ENCODE peak calls at places on chromosomes 12 and 14, in ten cellular contexts. R is testis, W is dorsolateral prefrontal cortex, G is astrocyte of the cerebellum, H is ovary, Y is kidney epithelial cell, V is endothelial cell of umbilical vein, Z is fibroblast of the aortic adventitia, E is heart left ventricle, T is HFF-Myc. N is an unnamed sample.

GRCh38 chr12:89884917-89885316 is 176.3 kb upstream of the ATP2B1 start:
- DNase-seq in R (no peak), W (no peak), G (no peak), H (no peak), Y (no peak), V (no peak), Z (no peak), E (no peak), T (no peak), N (no peak)

GRCh38 chr12:30152705-30153104 is 369.0 kb upstream of the TMTC1 start:
- DNase-seq in R (no peak), W (no peak), G (no peak), H (no peak), Y (no peak), V (no peak), Z (no peak), E (no peak), T (no peak), N (no peak)

GRCh38 chr12:24835377-24835776 is 113.5 kb downstream of the BCAT1 start:
- DNase-seq in R (no peak), W (no peak), G (no peak), H (no peak), Y (no peak), V (no peak), Z (no peak), E (no peak), T (no peak), N (no peak)

GRCh38 chr12:83365317-83365716 is 678.6 kb downstream of the TMTC2 start:
- DNase-seq in R (no peak), W (no peak), G (no peak), H (no peak), Y (no peak), V (no peak), Z (no peak), E (no peak), T (no peak), N (no peak)

GRCh38 chr12:131829795-131830334 is 1.7 kb downstream of the MMP17 start:
- DNase-seq in R (no peak), W (no peak), G (no peak), H (peak), Y (no peak), V (no peak), Z (no peak), E (no peak), T (no peak), N (no peak)

GRCh38 chr14:46490150-46490769 is 161.3 kb downstream of the RPL10L start:
- DNase-seq in R (peak), W (no peak), G (no peak), H (no peak), Y (no peak), V (peak), Z (no peak), E (no peak), T (no peak), N (no peak)

GRCh38 chr12:80941916-80942315 is 4.2 kb upstream of the LIN7A start:
- DNase-seq in R (no peak), W (no peak), G (no peak), H (no peak), Y (no peak), V (no peak), Z (no peak), E (no peak), T (no peak), N (no peak)

GRCh38 chr12:56684745-56685369 is 3.2 kb downstream of the PTGES3 start:
- DNase-seq in R (no peak), W (no peak), G (no peak), H (no peak), Y (no peak), V (peak), Z (peak), E (no peak), T (no peak), N (no peak)

GRCh38 chr12:116538682-116539264 is 20.4 kb upstream of the MAP1LC3B2 start:
- DNase-seq in R (no peak), W (no peak), G (no peak), H (no peak), Y (no peak), V (no peak), Z (no peak), E (no peak), T (no peak), N (no peak)

GRCh38 chr14:64405295-64405694 is 17.1 kb downstream of the MTHFD1 start:
- DNase-seq in R (no peak), W (no peak), G (no peak), H (no peak), Y (no peak), V (no peak), Z (no peak), E (no peak), T (no peak), N (no peak)

GRCh38 chr12:9793774-9794395 is 33.2 kb upstream of the CD69 start:
- DNase-seq in R (no peak), W (no peak), G (no peak), H (no peak), Y (no peak), V (peak), Z (no peak), E (no peak), T (no peak), N (no peak)

GRCh38 chr12:79174656-79175055 is 310.1 kb downstream of the SYT1 start:
- DNase-seq in R (no peak), W (no peak), G (peak), H (no peak), Y (peak), V (peak), Z (peak), E (no peak), T (peak), N (no peak)

GRCh38 chr14:104794099-104794498 is 1.4 kb downstream of the AKT1 start:
- DNase-seq in R (peak), W (no peak), G (peak), H (no peak), Y (no peak), V (peak), Z (peak), E (peak), T (peak), N (peak)

GRCh38 chr12:88893801-88894200 is 313.5 kb upstream of the KITLG start:
- DNase-seq in R (no peak), W (no peak), G (no peak), H (no peak), Y (no peak), V (no peak), Z (peak), E (no peak), T (no peak), N (no peak)

GRCh38 chr14:50947446-50947845 is 3.2 kb upstream of the PYGL start:
- DNase-seq in R (no peak), W (no peak), G (no peak), H (no peak), Y (no peak), V (no peak), Z (peak), E (no peak), T (peak), N (no peak)

GRCh38 chr12:53300187-53300586 is 692 bp downstream of the MYG1 start:
- DNase-seq in R (no peak), W (no peak), G (no peak), H (no peak), Y (no peak), V (peak), Z (peak), E (no peak), T (no peak), N (no peak)

GRCh38 chr12:57755454-57756372 is 810 bp downstream of the MARCHF9 start:
- DNase-seq in R (no peak), W (no peak), G (no peak), H (no peak), Y (no peak), V (no peak), Z (no peak), E (peak), T (no peak), N (no peak)

GRCh38 chr12:76158518-76159321 is 74.2 kb upstream of the NAP1L1 start:
- DNase-seq in R (peak), W (no peak), G (peak), H (no peak), Y (peak), V (peak), Z (peak), E (peak), T (peak), N (peak)
- TF ChIP-seq CTCF in R (peak), W (peak), G (peak), H (no peak), Y (peak), V (peak), Z (peak), E (peak), T (peak), N (peak)

DNA sequence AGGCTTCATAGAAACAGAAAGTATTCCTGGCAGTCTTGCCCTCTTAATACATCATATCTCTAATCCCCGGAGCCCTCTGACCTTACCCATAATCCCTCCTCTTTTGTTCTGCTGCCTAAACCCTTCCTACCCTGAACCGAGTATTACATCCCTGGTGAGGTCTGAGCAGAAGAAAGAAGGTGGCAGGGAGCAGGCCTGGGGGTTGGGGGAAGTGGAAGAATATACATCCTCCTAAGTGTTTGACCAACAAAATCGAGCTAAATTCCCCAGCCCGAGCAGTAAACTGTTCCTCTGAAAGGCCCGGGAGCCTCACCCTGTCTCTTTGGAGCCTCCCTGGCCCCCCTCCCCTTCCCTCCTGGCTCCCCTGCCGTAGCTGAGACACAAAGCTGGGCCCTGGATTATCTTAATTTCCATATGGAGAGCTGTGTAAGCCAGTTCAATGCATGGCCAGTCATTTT is 192.6 kb upstream of the LHX5 start:
- DNase-seq in R (no peak), W (no peak), G (no peak), H (no peak), Y (no peak), V (no peak), Z (no peak), E (no peak), T (no peak), N (no peak)
- TF ChIP-seq CTCF in R (no peak), W (no peak), G (no peak), H (no peak), Y (no peak), V (no peak), Z (no peak), E (no peak), T (no peak), N (no peak)

GRCh38 chr12:49626836-49627235 is 3.5 kb downstream of the PRPF40B start:
- DNase-seq in R (no peak), W (no peak), G (no peak), H (no peak), Y (no peak), V (no peak), Z (no peak), E (no peak), T (no peak), N (no peak)

GRCh38 chr12:49627752-49628360 is 4.5 kb downstream of the PRPF40B start:
- DNase-seq in R (no peak), W (no peak), G (peak), H (no peak), Y (no peak), V (peak), Z (peak), E (no peak), T (no peak), N (no peak)

GRCh38 chr12:49623142-49623899 is at the start of gene PRPF40B:
- DNase-seq in R (peak), W (peak), G (peak), H (peak), Y (no peak), V (peak), Z (peak), E (peak), T (peak), N (no peak)

GRCh38 chr12:49624919-49625577 is 1.7 kb downstream of the PRPF40B start:
- DNase-seq in R (no peak), W (no peak), G (peak), H (peak), Y (no peak), V (no peak), Z (peak), E (no peak), T (peak), N (no peak)

GRCh38 chr12:49626169-49626835 is 2.9 kb downstream of the PRPF40B start:
- DNase-seq in R (no peak), W (no peak), G (no peak), H (no peak), Y (no peak), V (no peak), Z (peak), E (no peak), T (no peak), N (no peak)
- TF ChIP-seq CTCF in R (no peak), W (no peak), G (no peak), H (no peak), Y (peak), V (no peak), Z (peak), E (no peak), T (peak), N (no peak)

GRCh38 chr12:62001424-62001823 is 258.8 kb upstream of the USP15 start:
- DNase-seq in R (no peak), W (no peak), G (no peak), H (no peak), Y (no peak), V (no peak), Z (no peak), E (no peak), T (no peak), N (no peak)
- TF ChIP-seq CTCF in R (no peak), W (no peak), G (no peak), H (no peak), Y (no peak), V (no peak), Z (no peak), E (no peak), T (no peak), N (no peak)

DNA sequence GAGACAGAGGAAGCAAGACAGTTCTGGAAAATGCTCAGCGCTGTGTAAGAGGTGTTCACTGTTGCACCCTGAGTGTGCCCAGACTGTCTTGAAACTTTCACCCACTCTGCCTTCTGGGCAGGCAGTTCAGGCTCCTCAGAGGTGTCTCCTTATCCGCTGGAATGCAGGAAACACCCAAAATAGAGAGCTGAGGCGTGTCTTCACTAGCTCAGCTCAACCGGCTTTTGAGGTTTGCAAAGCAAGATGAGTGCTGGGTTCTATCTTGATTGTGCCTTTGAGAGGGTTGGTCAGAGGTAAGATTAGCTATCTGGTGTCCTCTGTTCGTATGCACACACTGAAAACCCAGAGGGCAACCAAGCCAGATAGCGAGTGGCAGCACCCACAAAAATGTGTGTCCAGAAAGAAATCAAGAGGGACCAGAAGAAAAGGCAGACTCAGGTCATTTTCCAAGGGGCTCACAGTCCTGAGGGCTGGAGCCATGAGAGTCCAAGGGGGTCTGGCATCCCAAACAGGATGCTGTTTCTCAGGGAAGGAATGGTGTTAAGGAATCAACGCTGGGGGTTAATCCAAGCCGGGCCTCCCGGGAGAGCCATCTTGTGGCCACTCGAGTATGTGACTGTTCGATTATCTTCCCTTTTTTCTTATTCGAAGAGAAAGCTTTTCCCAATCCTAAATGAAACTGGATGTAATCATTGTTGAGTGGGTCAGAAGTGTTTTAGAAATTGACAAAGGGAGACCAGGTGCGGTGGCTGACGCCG is 47.1 kb downstream of the TBX3 start:
- DNase-seq in R (no peak), W (peak), G (no peak), H (no peak), Y (no peak), V (no peak), Z (peak), E (no peak), T (no peak), N (peak)
- TF ChIP-seq CTCF in R (peak), W (peak), G (peak), H (no peak), Y (peak), V (no peak), Z (peak), E (no peak), T (peak), N (peak)

N was measured in keratinocyte.